ENCODE peak calls at places on chromosome 1, in eight cellular contexts. One of them, this sample, is unnamed.

GRCh38 chr1:107009286-107009685 is 47.2 kb upstream of the PRMT6 start:
- DNase-seq in IMR-90: no peak
- DNase-seq in GM23338: no peak
- DNase-seq in keratinocyte: no peak
- DNase-seq in neuronal stem cell: no peak
- DNase-seq in GM23248: no peak
- DNase-seq in SK-N-SH: no peak
- DNase-seq in OCI-LY7: no peak
- DNase-seq in this sample: no peak

GRCh38 chr1:96520542-96520941 is 201.0 kb upstream of the PTBP2 start:
- DNase-seq in IMR-90: no peak
- DNase-seq in GM23338: no peak
- DNase-seq in keratinocyte: no peak
- DNase-seq in neuronal stem cell: peak
- DNase-seq in GM23248: peak
- DNase-seq in SK-N-SH: no peak
- DNase-seq in OCI-LY7: no peak
- DNase-seq in this sample: no peak

GRCh38 chr1:223019236-223019635 is 123.8 kb downstream of the TLR5 start:
- DNase-seq in IMR-90: no peak
- DNase-seq in GM23338: no peak
- DNase-seq in keratinocyte: no peak
- DNase-seq in neuronal stem cell: no peak
- DNase-seq in GM23248: no peak
- DNase-seq in SK-N-SH: no peak
- DNase-seq in OCI-LY7: no peak
- DNase-seq in this sample: no peak

GRCh38 chr1:211547710-211548109 is 31.3 kb downstream of the SLC30A1 start:
- DNase-seq in IMR-90: no peak
- DNase-seq in GM23338: no peak
- DNase-seq in keratinocyte: no peak
- DNase-seq in neuronal stem cell: no peak
- DNase-seq in GM23248: no peak
- DNase-seq in SK-N-SH: no peak
- DNase-seq in OCI-LY7: no peak
- DNase-seq in this sample: no peak

GRCh38 chr1:160567858-160568682 is 11.2 kb downstream of the CD84 start:
- DNase-seq in IMR-90: no peak
- DNase-seq in GM23338: no peak
- DNase-seq in keratinocyte: no peak
- DNase-seq in neuronal stem cell: no peak
- DNase-seq in GM23248: no peak
- DNase-seq in SK-N-SH: no peak
- DNase-seq in OCI-LY7: peak
- DNase-seq in this sample: no peak

GRCh38 chr1:192609110-192610079 is 26.6 kb upstream of the RGS13 start:
- DNase-seq in IMR-90: no peak
- DNase-seq in GM23338: no peak
- DNase-seq in keratinocyte: no peak
- DNase-seq in neuronal stem cell: no peak
- DNase-seq in GM23248: no peak
- DNase-seq in SK-N-SH: no peak
- DNase-seq in OCI-LY7: peak
- DNase-seq in this sample: no peak

GRCh38 chr1:111275079-111275478 is 15.6 kb upstream of the CHIA start:
- DNase-seq in IMR-90: peak
- DNase-seq in GM23338: no peak
- DNase-seq in keratinocyte: peak
- DNase-seq in neuronal stem cell: no peak
- DNase-seq in GM23248: peak
- DNase-seq in SK-N-SH: peak
- DNase-seq in OCI-LY7: no peak
- DNase-seq in this sample: peak

GRCh38 chr1:53947172-53947835 is 1.2 kb downstream of the LRRC42 start:
- DNase-seq in IMR-90: no peak
- DNase-seq in GM23338: no peak
- DNase-seq in keratinocyte: no peak
- DNase-seq in neuronal stem cell: no peak
- DNase-seq in GM23248: peak
- DNase-seq in SK-N-SH: no peak
- DNase-seq in OCI-LY7: no peak
- DNase-seq in this sample: no peak

GRCh38 chr1:165871311-165872067 is 44.1 kb downstream of the UCK2 start:
- DNase-seq in IMR-90: peak
- DNase-seq in GM23338: peak
- DNase-seq in keratinocyte: no peak
- DNase-seq in neuronal stem cell: no peak
- DNase-seq in GM23248: peak
- DNase-seq in SK-N-SH: no peak
- DNase-seq in OCI-LY7: peak
- DNase-seq in this sample: peak

GRCh38 chr1:11414921-11415538 is 63.9 kb upstream of the DISP3 start:
- DNase-seq in IMR-90: no peak
- DNase-seq in GM23338: no peak
- DNase-seq in keratinocyte: no peak
- DNase-seq in neuronal stem cell: no peak
- DNase-seq in GM23248: no peak
- DNase-seq in SK-N-SH: no peak
- DNase-seq in OCI-LY7: no peak
- DNase-seq in this sample: no peak

GRCh38 chr1:12524266-12524665 is 93.7 kb downstream of the DHRS3 start:
- DNase-seq in IMR-90: no peak
- DNase-seq in GM23338: no peak
- DNase-seq in keratinocyte: no peak
- DNase-seq in neuronal stem cell: no peak
- DNase-seq in GM23248: no peak
- DNase-seq in SK-N-SH: no peak
- DNase-seq in OCI-LY7: no peak
- DNase-seq in this sample: no peak

GRCh38 chr1:12528021-12528852 is 89.8 kb downstream of the DHRS3 start:
- DNase-seq in IMR-90: peak
- DNase-seq in GM23338: no peak
- DNase-seq in keratinocyte: no peak
- DNase-seq in neuronal stem cell: no peak
- DNase-seq in GM23248: peak
- DNase-seq in SK-N-SH: no peak
- DNase-seq in OCI-LY7: no peak
- DNase-seq in this sample: peak

GRCh38 chr1:12527564-12527963 is 90.4 kb downstream of the DHRS3 start:
- DNase-seq in IMR-90: no peak
- DNase-seq in GM23338: no peak
- DNase-seq in keratinocyte: no peak
- DNase-seq in neuronal stem cell: no peak
- DNase-seq in GM23248: no peak
- DNase-seq in SK-N-SH: no peak
- DNase-seq in OCI-LY7: no peak
- DNase-seq in this sample: no peak

GRCh38 chr1:12529640-12530174 is 88.3 kb downstream of the DHRS3 start:
- DNase-seq in IMR-90: no peak
- DNase-seq in GM23338: no peak
- DNase-seq in keratinocyte: no peak
- DNase-seq in neuronal stem cell: no peak
- DNase-seq in GM23248: no peak
- DNase-seq in SK-N-SH: no peak
- DNase-seq in OCI-LY7: no peak
- DNase-seq in this sample: no peak

DNA sequence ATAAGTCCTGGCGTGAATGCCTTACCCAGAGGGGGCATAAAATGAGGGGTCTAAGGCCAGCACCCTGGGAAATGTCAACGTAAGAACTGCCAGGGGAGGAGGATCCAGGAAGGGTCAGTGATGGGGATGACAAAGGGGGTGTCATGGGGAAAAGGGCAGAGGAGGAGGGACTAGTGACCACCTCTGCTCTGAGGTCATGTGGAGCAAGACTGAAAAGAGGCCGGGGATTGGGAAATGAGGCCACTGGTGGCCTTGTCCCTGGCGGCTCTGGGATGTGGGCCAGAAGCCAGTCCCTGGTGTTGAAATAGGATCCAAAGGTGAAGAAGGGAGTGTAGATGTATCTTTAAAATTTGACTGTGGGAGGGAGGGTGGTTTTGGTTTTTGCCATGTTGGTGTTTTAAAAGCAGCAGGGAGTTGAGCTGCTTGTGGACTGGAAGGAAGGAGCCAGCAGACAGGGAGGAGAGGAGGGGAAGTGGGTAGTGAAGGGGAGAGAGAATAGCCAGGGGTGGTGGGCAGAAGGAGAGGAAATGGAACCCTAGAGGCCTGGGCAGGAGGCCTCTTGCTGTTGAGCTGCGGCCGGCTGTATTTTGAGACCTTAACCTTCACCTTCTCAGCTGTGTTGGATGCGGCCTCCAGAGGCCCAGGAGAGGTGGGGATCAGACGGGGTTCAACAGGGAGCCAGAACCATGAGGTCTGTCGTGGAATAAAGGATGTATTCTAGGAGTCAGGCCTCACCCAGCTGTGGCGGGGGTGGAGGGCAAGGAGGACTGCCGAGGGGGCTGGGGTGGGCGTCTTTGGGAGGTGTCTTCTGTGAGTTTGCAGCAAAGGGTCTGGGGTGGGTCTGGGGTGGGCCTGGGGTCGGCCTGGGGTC is 92.5 kb downstream of the DHRS3 start:
- DNase-seq in IMR-90: no peak
- DNase-seq in GM23338: no peak
- DNase-seq in keratinocyte: no peak
- DNase-seq in neuronal stem cell: no peak
- DNase-seq in GM23248: no peak
- DNase-seq in SK-N-SH: no peak
- DNase-seq in OCI-LY7: no peak
- DNase-seq in this sample: peak
- H2AFZ ChIP-seq in IMR-90: peak
- H2AFZ ChIP-seq in GM23338: peak
- H2AFZ ChIP-seq in keratinocyte: no peak
- H2AFZ ChIP-seq in neuronal stem cell: peak
- H2AFZ ChIP-seq in GM23248: no peak
- H2AFZ ChIP-seq in SK-N-SH: no peak
- H2AFZ ChIP-seq in OCI-LY7: no peak
- H2AFZ ChIP-seq in this sample: no peak

DNA sequence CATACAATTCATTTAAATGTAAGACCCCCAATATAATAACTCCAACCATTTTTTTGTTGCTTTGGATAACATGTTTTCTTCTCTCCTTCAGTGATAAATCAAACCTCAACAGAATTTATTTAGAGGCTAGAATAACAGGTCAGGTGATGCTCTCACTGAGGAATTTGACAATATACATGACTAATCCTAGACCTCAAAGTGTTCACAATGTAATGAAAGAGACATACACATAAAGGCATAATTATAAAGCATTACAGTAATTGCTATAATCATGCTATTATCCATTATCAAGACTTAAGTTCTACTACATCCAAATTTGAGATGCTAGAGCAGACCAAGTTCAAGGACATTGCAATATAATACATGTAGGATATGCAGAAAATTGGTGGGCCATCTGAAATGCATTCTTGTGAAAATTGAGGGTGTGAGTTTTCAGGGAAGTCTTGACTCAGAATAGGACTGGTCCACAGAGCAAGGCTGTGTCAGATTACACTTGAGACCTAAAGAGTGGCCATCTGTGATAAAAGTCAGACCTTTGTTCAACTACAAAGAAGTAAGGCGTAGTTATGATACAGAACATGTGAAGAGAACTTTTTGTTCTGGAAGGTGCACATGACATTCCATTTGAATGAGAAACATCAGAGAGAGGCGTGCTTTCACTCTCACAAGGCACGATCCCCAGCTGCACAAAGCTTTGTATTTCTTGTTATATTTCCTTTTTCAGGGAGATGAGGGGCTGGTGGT is 45.5 kb downstream of the UTP25 start:
- DNase-seq in IMR-90: peak
- DNase-seq in GM23338: no peak
- DNase-seq in keratinocyte: no peak
- DNase-seq in neuronal stem cell: no peak
- DNase-seq in GM23248: peak
- DNase-seq in SK-N-SH: no peak
- DNase-seq in OCI-LY7: no peak
- DNase-seq in this sample: no peak
- H2AFZ ChIP-seq in IMR-90: no peak
- H2AFZ ChIP-seq in GM23338: no peak
- H2AFZ ChIP-seq in keratinocyte: no peak
- H2AFZ ChIP-seq in neuronal stem cell: peak
- H2AFZ ChIP-seq in GM23248: no peak
- H2AFZ ChIP-seq in SK-N-SH: no peak
- H2AFZ ChIP-seq in OCI-LY7: no peak
- H2AFZ ChIP-seq in this sample: no peak

DNA sequence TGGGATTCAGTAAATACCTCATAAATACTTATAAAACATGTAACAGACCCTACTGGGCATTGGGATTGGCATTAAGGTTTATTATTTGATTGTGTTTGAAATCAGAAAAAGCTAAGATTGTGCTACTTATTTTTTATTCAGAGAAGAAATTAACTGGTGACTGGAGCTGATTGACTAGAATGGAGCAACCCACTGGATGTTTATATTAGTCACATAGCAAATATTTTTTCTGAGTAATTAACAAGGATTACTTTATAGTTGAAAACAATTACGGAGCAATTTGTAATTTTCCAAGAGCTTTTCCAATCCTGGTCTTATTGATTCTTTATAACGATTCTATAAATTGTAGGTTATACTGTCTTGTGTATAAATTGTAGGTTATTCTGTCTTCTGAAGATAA is 208.7 kb downstream of the HLX start:
- DNase-seq in IMR-90: peak
- DNase-seq in GM23338: no peak
- DNase-seq in keratinocyte: no peak
- DNase-seq in neuronal stem cell: no peak
- DNase-seq in GM23248: peak
- DNase-seq in SK-N-SH: no peak
- DNase-seq in OCI-LY7: no peak
- DNase-seq in this sample: no peak
- H2AFZ ChIP-seq in IMR-90: no peak
- H2AFZ ChIP-seq in GM23338: no peak
- H2AFZ ChIP-seq in keratinocyte: no peak
- H2AFZ ChIP-seq in neuronal stem cell: no peak
- H2AFZ ChIP-seq in GM23248: no peak
- H2AFZ ChIP-seq in SK-N-SH: peak
- H2AFZ ChIP-seq in OCI-LY7: no peak
- H2AFZ ChIP-seq in this sample: no peak

GRCh38 chr1:31593770-31594632 is 17.7 kb downstream of the TINAGL1 start:
- DNase-seq in IMR-90: peak
- DNase-seq in GM23338: peak
- DNase-seq in keratinocyte: no peak
- DNase-seq in neuronal stem cell: peak
- DNase-seq in GM23248: peak
- DNase-seq in SK-N-SH: peak
- DNase-seq in OCI-LY7: peak
- DNase-seq in this sample: peak

GRCh38 chr1:31598980-31599379 is 18.5 kb upstream of the HCRTR1 start:
- DNase-seq in IMR-90: no peak
- DNase-seq in GM23338: no peak
- DNase-seq in keratinocyte: no peak
- DNase-seq in neuronal stem cell: no peak
- DNase-seq in GM23248: no peak
- DNase-seq in SK-N-SH: no peak
- DNase-seq in OCI-LY7: no peak
- DNase-seq in this sample: no peak

GRCh38 chr1:31596737-31597097 is 20.4 kb downstream of the TINAGL1 start:
- DNase-seq in IMR-90: peak
- DNase-seq in GM23338: no peak
- DNase-seq in keratinocyte: no peak
- DNase-seq in neuronal stem cell: no peak
- DNase-seq in GM23248: no peak
- DNase-seq in SK-N-SH: no peak
- DNase-seq in OCI-LY7: no peak
- DNase-seq in this sample: no peak

GRCh38 chr1:31593136-31593665 is 16.9 kb downstream of the TINAGL1 start:
- DNase-seq in IMR-90: no peak
- DNase-seq in GM23338: no peak
- DNase-seq in keratinocyte: no peak
- DNase-seq in neuronal stem cell: no peak
- DNase-seq in GM23248: no peak
- DNase-seq in SK-N-SH: no peak
- DNase-seq in OCI-LY7: no peak
- DNase-seq in this sample: no peak

GRCh38 chr1:31595836-31596736 is 19.8 kb downstream of the TINAGL1 start:
- DNase-seq in IMR-90: no peak
- DNase-seq in GM23338: no peak
- DNase-seq in keratinocyte: no peak
- DNase-seq in neuronal stem cell: no peak
- DNase-seq in GM23248: no peak
- DNase-seq in SK-N-SH: peak
- DNase-seq in OCI-LY7: no peak
- DNase-seq in this sample: no peak
- H2AFZ ChIP-seq in IMR-90: no peak
- H2AFZ ChIP-seq in GM23338: no peak
- H2AFZ ChIP-seq in keratinocyte: no peak
- H2AFZ ChIP-seq in neuronal stem cell: no peak
- H2AFZ ChIP-seq in GM23248: no peak
- H2AFZ ChIP-seq in SK-N-SH: no peak
- H2AFZ ChIP-seq in OCI-LY7: no peak
- H2AFZ ChIP-seq in this sample: no peak